ENCODE peak calls at places on chromosomes 3 and 15, in seven cellular contexts. O is epithelial cell of prostate; L is esophagus muscularis mucosa; A is iris pigment epithelial cell; Z is T-helper 2 cell; E is CD8-positive, alpha-beta memory T cell; R is mesendoderm. N is an unnamed sample.

GRCh38 chr15:79314811-79315210 is 3.9 kb downstream of the TMED3 start:
- DNase-seq in E (no peak), Z (no peak), O (peak; percentile 80), A (no peak), L (peak; percentile 57), R (no peak), N (no peak)

GRCh38 chr3:28376424-28376823 is 27.8 kb upstream of the AZI2 start:
- DNase-seq in O (no peak), R (no peak), A (peak; percentile 62), E (no peak), Z (no peak), L (no peak), N (no peak)

GRCh38 chr3:52847726-52848125 is 12.9 kb upstream of the MUSTN1 start:
- DNase-seq in A (no peak), L (no peak), R (no peak), E (no peak), Z (no peak), O (no peak), N (no peak)

GRCh38 chr3:84555629-84556028 is 403.2 kb upstream of the CADM2 start:
- DNase-seq in E (no peak), O (no peak), A (no peak), L (no peak), Z (no peak), R (no peak), N (no peak)

GRCh38 chr15:66452971-66453580 is 44.5 kb downstream of the SNAPC5 start:
- DNase-seq in L (no peak), A (no peak), R (no peak), Z (no peak), O (no peak), E (no peak), N (no peak)

GRCh38 chr3:158725348-158725966 is 6.8 kb downstream of the RARRES1 start:
- DNase-seq in O (peak; percentile 66), L (no peak), R (no peak), E (no peak), Z (no peak), A (peak; percentile 99), N (peak; percentile 51)

GRCh38 chr3:38636464-38636863 is 13.0 kb downstream of the SCN5A start:
- DNase-seq in O (no peak), E (no peak), L (no peak), R (no peak), A (no peak), Z (no peak), N (no peak)

GRCh38 chr3:179493260-179493659 is 42.0 kb upstream of the GNB4 start:
- DNase-seq in R (no peak), O (no peak), Z (no peak), A (no peak), L (no peak), E (no peak), N (no peak)

GRCh38 chr15:52408823-52409222 is 113.2 kb upstream of the MYO5C start:
- DNase-seq in L (no peak), A (peak; percentile 28), E (no peak), O (peak; percentile 20), R (no peak), Z (no peak), N (no peak)

GRCh38 chr15:57527382-57528091 is 64.2 kb upstream of the MYZAP start:
- DNase-seq in L (no peak), O (peak; percentile 48), E (no peak), A (peak; percentile 88), Z (no peak), R (peak; percentile 95), N (no peak)

GRCh38 chr3:177554900-177555759 is 357.8 kb upstream of the TBL1XR1 start:
- DNase-seq in O (peak; percentile 36), A (peak; percentile 81), Z (no peak), R (peak; percentile 68), E (no peak), L (no peak), N (no peak)

GRCh38 chr3:185688808-185689207 is 102.7 kb downstream of the SENP2 start:
- DNase-seq in L (no peak), R (peak; percentile 82), E (no peak), Z (no peak), O (peak; percentile 93), A (peak; percentile 99), N (peak; percentile 89)

GRCh38 chr3:46297658-46298423 is 55.6 kb downstream of the CCR3 start:
- DNase-seq in A (no peak), L (no peak), Z (no peak), R (peak; percentile 5), E (no peak), O (no peak), N (no peak)

GRCh38 chr3:63096248-63097058 is 181.7 kb upstream of the SYNPR start:
- DNase-seq in L (no peak), Z (no peak), O (no peak), R (peak; percentile 24), A (no peak), E (no peak), N (no peak)

GRCh38 chr3:103410231-103410630 is 975.4 kb downstream of the ZPLD1 start:
- DNase-seq in R (peak; percentile 42), O (no peak), L (no peak), A (no peak), Z (no peak), E (no peak), N (no peak)

GRCh38 chr3:135908225-135908624 is 57.3 kb upstream of the PPP2R3A start:
- DNase-seq in L (peak; percentile 47), Z (no peak), R (peak; percentile 75), O (peak; percentile 87), E (no peak), A (no peak), N (no peak)

GRCh38 chr3:25460751-25461150 is 32.7 kb downstream of the RARB start:
- DNase-seq in R (no peak), O (no peak), Z (no peak), L (no peak), E (peak; percentile 3), A (peak; percentile 81), N (no peak)

GRCh38 chr3:55488398-55489055 is 1.4 kb upstream of the WNT5A start:
- DNase-seq in E (no peak), L (no peak), O (no peak), A (peak; percentile 94), Z (no peak), R (peak; percentile 75), N (no peak)

N was measured in glomerular endothelial cell.